ENCODE peak calls at places on chromosomes 16 and 17, in four cellular contexts. F is IMR-90, J is mesendoderm, R is H1. S is an unnamed sample.

GRCh38 chr16:72317378-72317777 is 145.4 kb upstream of the PMFBP1 start:
- DNase-seq in R (no peak), J (no peak), F (peak), S (no peak)

GRCh38 chr16:67329901-67330300 is 3.3 kb downstream of the LRRC36 start:
- DNase-seq in J (no peak), R (no peak), F (no peak), S (no peak)

GRCh38 chr17:4345569-4345968 is 20.9 kb downstream of the UBE2G1 start:
- DNase-seq in F (no peak), J (no peak), R (no peak), S (no peak)

GRCh38 chr17:1710807-1711553 is 803 bp upstream of the TLCD2 start:
- DNase-seq in R (no peak), J (peak), F (no peak), S (peak)

GRCh38 chr16:22948603-22949368 is 134.8 kb downstream of the HS3ST2 start:
- DNase-seq in F (peak), R (peak), J (peak), S (peak)

GRCh38 chr16:73122604-73123386 is 74.9 kb upstream of the ZFHX3 start:
- DNase-seq in F (no peak), J (no peak), R (no peak), S (no peak)

GRCh38 chr17:48944519-48945260 is at the start of gene SNF8:
- DNase-seq in J (peak), R (peak), F (peak), S (peak)

GRCh38 chr17:30279156-30279555 is 12.6 kb downstream of the BLMH start:
- DNase-seq in R (no peak), J (no peak), F (no peak), S (no peak)

GRCh38 chr17:3535253-3535995 is 22.2 kb downstream of the TRPV3 start:
- DNase-seq in R (peak), J (peak), F (peak), S (peak)

GRCh38 chr17:31825961-31826691 is 32.9 kb downstream of the COPRS start:
- DNase-seq in R (no peak), J (no peak), F (peak), S (no peak)

GRCh38 chr16:69481901-69482341 is 57.5 kb downstream of the CYB5B start:
- DNase-seq in R (no peak), J (peak), F (peak), S (peak)

GRCh38 chr17:17425005-17425404 is 51.8 kb upstream of the MED9 start:
- DNase-seq in J (no peak), R (no peak), F (no peak), S (peak)

GRCh38 chr17:34420254-34420766 is 57.3 kb upstream of the CCL1 start:
- DNase-seq in J (peak), F (peak), R (peak), S (peak)

GRCh38 chr17:74394977-74395376 is 27.7 kb downstream of the GPR142 start:
- DNase-seq in F (no peak), J (no peak), R (no peak), S (no peak)

GRCh38 chr17:3602499-3602898 is 6.7 kb downstream of the TRPV1 start:
- DNase-seq in R (no peak), J (peak), F (peak), S (peak)

GRCh38 chr16:86925067-86925791 is 346.9 kb downstream of the FOXL1 start:
- DNase-seq in R (no peak), F (peak), J (no peak), S (no peak)

GRCh38 chr16:14202697-14203096 is 131.6 kb downstream of the MRTFB start:
- DNase-seq in F (no peak), R (no peak), J (peak), S (no peak)

GRCh38 chr16:15452456-15452855 is 18.1 kb downstream of the BMERB1 start:
- DNase-seq in R (no peak), J (no peak), F (no peak), S (no peak)

GRCh38 chr17:73261952-73262675 is 434 bp upstream of the CPSF4L start:
- DNase-seq in J (no peak), F (no peak), R (peak), S (no peak)

GRCh38 chr16:48321307-48322036 is 63.7 kb downstream of the SIAH1 start:
- DNase-seq in R (no peak), F (peak), J (no peak), S (no peak)

GRCh38 chr17:40686192-40686591 is 17.4 kb downstream of the KRT24 start:
- DNase-seq in R (no peak), J (no peak), F (no peak), S (no peak)

GRCh38 chr17:2120550-2121335 is 65.8 kb downstream of the HIC1 start:
- DNase-seq in F (peak), J (no peak), R (no peak), S (no peak)

GRCh38 chr17:82281502-82282238 is 8.2 kb upstream of the CSNK1D start:
- DNase-seq in F (peak), J (no peak), R (no peak), S (no peak)

GRCh38 chr16:67538666-67539101 is 10.1 kb downstream of the RIPOR1 start:
- DNase-seq in F (peak), R (no peak), J (peak), S (peak)

GRCh38 chr16:89471225-89471624 is 19.1 kb downstream of the ANKRD11 start:
- DNase-seq in F (peak), R (no peak), J (peak), S (no peak)

GRCh38 chr17:34299017-34299416 is 13.5 kb downstream of the CCL11 start:
- DNase-seq in F (no peak), J (no peak), R (no peak), S (no peak)

GRCh38 chr17:68613739-68614298 is 12.7 kb upstream of the FAM20A start:
- DNase-seq in R (peak), F (no peak), J (peak), S (peak)
- H3K56ac ChIP-seq in R (no peak), F (no peak), J (no peak), S (no peak)

GRCh38 chr17:16361874-16362273 is 8.6 kb upstream of the CENPV start:
- DNase-seq in F (no peak), R (no peak), J (no peak), S (no peak)
- H3K56ac ChIP-seq in F (no peak), R (no peak), J (no peak), S (no peak)

GRCh38 chr16:81697886-81698635 is 81.0 kb upstream of the PLCG2 start:
- DNase-seq in R (no peak), F (no peak), J (no peak), S (no peak)
- H3K56ac ChIP-seq in R (no peak), F (no peak), J (no peak), S (no peak)

GRCh38 chr16:13150181-13150885 is 248.9 kb downstream of the SHISA9 start:
- DNase-seq in R (no peak), F (no peak), J (no peak), S (no peak)
- H3K56ac ChIP-seq in R (no peak), F (no peak), J (no peak), S (no peak)

GRCh38 chr16:11075163-11075562 is 130.8 kb downstream of the CLEC16A start:
- DNase-seq in R (no peak), F (no peak), J (no peak), S (no peak)
- H3K56ac ChIP-seq in R (no peak), F (no peak), J (no peak), S (no peak)

DNA sequence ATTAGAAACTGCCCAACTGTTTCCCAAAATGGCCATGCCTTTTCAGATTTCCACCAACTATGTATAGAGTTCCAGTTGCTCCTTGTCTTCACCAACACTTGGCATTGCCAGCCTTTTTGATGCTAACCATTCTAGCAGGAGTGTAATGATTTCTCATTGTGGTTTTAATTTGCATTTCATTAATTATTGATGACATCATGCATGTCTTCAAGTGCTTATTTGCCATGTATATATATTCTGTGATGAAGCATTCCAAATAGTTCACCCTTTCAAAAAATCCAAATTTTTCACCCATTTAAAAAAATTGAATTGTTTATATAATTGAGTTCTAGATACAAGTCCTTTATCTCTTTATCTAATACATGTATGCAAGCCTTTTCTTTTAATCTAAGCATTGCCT is 245.9 kb upstream of the TNRC6C start:
- DNase-seq in F (no peak), J (no peak), R (no peak), S (no peak)
- H3K56ac ChIP-seq in F (no peak), J (no peak), R (no peak), S (no peak)

GRCh38 chr17:44527102-44527501 is 23.9 kb upstream of the GPATCH8 start:
- DNase-seq in J (no peak), R (no peak), F (no peak), S (no peak)

GRCh38 chr17:44518032-44518431 is 14.8 kb upstream of the GPATCH8 start:
- DNase-seq in R (no peak), J (no peak), F (peak), S (no peak)

GRCh38 chr17:44523672-44523972 is 20.4 kb upstream of the GPATCH8 start:
- DNase-seq in R (no peak), J (no peak), F (no peak), S (no peak)

GRCh38 chr17:44527954-44528353 is 24.7 kb upstream of the GPATCH8 start:
- DNase-seq in J (no peak), F (no peak), R (no peak), S (no peak)

DNA sequence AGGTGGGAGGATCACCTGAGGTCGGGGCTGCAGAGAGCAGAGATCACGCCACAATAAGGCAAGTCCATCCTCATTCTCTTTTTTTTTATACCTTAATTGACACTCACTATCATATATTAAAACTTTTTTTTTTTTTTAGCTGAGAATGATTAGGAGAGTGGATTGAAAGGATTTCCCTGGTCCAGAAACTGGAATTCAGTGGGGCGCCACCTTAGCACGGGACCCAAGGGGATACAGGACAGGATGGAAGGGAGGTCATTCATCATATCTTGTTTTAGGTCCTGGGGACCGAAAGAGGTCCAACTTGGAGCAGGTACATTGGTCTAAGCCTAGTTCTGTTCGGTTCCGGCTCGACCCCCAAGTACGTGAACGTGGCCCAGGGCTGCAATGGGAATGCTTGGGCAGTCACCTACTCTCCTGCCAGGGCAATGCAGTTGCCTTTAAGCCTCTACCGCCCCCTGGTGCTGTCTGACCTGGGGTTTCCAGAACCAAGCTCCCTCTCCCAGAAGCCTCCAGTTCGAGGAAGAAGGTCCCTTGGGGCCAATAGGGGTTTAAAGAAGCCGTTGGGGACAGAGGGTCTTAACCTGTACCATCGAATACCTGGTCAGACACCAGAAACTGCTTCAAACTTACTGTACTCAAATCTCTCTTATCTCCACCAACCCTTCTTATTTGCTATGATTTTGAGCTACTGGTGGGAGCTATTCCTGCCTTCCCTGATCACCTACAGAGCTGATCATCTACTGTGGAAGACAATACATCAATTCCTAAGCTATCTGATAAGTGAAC is 19.9 kb upstream of the GPATCH8 start:
- DNase-seq in F (peak), J (peak), R (no peak), S (peak)
- H3K56ac ChIP-seq in F (no peak), J (no peak), R (no peak), S (no peak)

GRCh38 chr16:84306564-84306963 is 11.9 kb downstream of the WFDC1 start:
- DNase-seq in R (no peak), F (no peak), J (no peak), S (no peak)
- H3K56ac ChIP-seq in R (no peak), F (no peak), J (no peak), S (no peak)

GRCh38 chr17:79966681-79967080 is 69.0 kb downstream of the TBC1D16 start:
- DNase-seq in R (no peak), F (no peak), J (no peak), S (no peak)
- H3K56ac ChIP-seq in R (no peak), F (no peak), J (no peak), S (no peak)

DNA sequence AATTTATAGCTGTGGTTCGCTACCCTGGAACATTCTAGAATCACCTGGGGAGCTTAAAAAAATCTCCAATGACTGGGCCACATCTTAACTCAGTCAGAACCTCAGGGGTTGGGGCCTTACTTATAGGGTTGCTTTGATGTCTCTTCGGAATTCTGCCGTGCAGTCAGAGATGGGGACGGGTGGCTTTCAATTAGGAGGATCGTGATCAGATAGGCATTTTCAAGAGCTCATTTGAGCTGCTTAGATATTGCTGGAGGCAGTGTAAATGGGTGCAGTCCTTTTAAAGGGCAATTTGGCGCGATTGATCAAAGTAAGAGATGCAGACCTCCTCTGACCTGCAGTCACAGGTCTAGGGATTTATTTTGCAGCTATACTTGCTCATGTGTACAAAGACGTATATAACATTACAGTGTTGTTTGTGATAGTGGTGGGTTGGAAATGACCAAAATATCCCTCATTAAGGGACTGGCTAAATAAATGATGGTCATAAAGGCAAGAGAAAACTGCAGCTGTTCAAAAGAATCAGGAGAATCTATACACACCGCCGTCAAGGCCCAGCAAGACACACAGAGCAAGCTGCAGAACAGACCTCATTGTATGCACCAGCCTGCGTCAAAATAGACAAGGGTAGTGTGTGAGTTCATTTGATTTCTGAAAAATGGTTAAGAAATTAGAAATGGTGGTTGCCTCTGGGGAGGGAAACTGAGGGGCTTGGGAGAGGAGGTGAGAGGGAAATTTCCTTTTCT is 6.3 kb upstream of the KCNG4 start:
- DNase-seq in J (no peak), F (no peak), R (no peak), S (no peak)
- H3K56ac ChIP-seq in J (no peak), F (no peak), R (no peak), S (no peak)